ENCODE peak calls at places on chromosomes 6 and 20, in four cellular contexts. P is GM23248; H is effector memory CD4-positive, alpha-beta T cell; B is fibroblast of lung. Z is an unnamed sample.
A peak's percentile ranks its signal among the peaks of the same experiment; 100 is the strongest.

GRCh38 chr6:101401792-101402617 is 8.5 kb downstream of the GRIK2 start:
- DNase-seq in H (no peak), B (peak; percentile 20), P (peak; percentile 24), Z (no peak)

GRCh38 chr6:44076366-44077200 is 50.7 kb downstream of the MRPL14 start:
- DNase-seq in H (no peak), B (no peak), P (peak; percentile 51), Z (peak; percentile 57)

GRCh38 chr20:46970937-46971630 is 76.4 kb downstream of the EYA2 start:
- DNase-seq in B (peak; percentile 76), P (peak; percentile 86), H (no peak), Z (peak; percentile 45)

GRCh38 chr6:151436814-151437213 is 15.1 kb downstream of the RMND1 start:
- DNase-seq in P (peak; percentile 87), B (peak; percentile 67), H (no peak), Z (peak; percentile 62)

GRCh38 chr20:40897177-40897700 is 131.4 kb upstream of the TOP1 start:
- DNase-seq in B (no peak), P (peak; percentile 66), H (no peak), Z (peak; percentile 56)

GRCh38 chr6:132978685-132979084 is 164.3 kb downstream of the RPS12 start:
- DNase-seq in H (no peak), P (peak; percentile 15), B (no peak), Z (no peak)

GRCh38 chr6:163402616-163403015 is 11.9 kb upstream of the QKI start:
- DNase-seq in H (no peak), B (no peak), P (no peak), Z (no peak)

GRCh38 chr6:125346143-125346925 is 44.6 kb upstream of the HDDC2 start:
- DNase-seq in B (no peak), P (no peak), H (no peak), Z (peak; percentile 5)

GRCh38 chr6:141587482-141588266 is 545.1 kb upstream of the GJE1 start:
- DNase-seq in H (no peak), B (peak; percentile 77), P (peak; percentile 49), Z (no peak)

GRCh38 chr6:72894091-72894490 is 272.2 kb downstream of the KCNQ5 start:
- DNase-seq in H (no peak), B (peak; percentile 5), P (no peak), Z (no peak)

GRCh38 chr6:26156850-26157149 is 69.6 kb downstream of the HFE start:
- DNase-seq in B (no peak), P (no peak), H (no peak), Z (no peak)

DNA sequence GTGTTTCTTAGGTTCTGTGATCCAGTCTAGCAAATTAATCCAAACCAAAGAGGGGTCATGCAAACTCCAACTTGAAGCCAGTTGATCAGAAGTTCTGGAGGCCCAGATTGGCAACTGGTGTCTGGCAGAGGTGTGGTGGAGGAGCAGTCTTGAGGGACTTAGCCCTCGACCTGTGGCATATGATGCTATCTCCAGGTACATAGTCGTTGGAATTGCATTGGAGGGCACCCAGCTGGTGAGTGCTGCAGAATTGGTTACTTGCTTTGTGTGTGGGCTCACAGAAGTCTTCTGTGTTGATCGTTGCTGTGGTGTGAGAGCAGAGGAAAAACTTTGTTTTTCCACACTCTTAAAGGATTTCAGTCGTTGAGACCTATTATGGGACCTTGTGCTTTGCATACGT is 7.7 kb downstream of the PANK2 start:
- DNase-seq in P (no peak), H (no peak), B (no peak), Z (no peak)
- H3K4me1 ChIP-seq in P (peaks cover 84% of the 10 kb centered on the region), H (peaks cover 46% of the 10 kb centered on the region), B (peaks cover 11% of the 10 kb centered on the region), Z (peaks cover 28% of the 10 kb centered on the region)

DNA sequence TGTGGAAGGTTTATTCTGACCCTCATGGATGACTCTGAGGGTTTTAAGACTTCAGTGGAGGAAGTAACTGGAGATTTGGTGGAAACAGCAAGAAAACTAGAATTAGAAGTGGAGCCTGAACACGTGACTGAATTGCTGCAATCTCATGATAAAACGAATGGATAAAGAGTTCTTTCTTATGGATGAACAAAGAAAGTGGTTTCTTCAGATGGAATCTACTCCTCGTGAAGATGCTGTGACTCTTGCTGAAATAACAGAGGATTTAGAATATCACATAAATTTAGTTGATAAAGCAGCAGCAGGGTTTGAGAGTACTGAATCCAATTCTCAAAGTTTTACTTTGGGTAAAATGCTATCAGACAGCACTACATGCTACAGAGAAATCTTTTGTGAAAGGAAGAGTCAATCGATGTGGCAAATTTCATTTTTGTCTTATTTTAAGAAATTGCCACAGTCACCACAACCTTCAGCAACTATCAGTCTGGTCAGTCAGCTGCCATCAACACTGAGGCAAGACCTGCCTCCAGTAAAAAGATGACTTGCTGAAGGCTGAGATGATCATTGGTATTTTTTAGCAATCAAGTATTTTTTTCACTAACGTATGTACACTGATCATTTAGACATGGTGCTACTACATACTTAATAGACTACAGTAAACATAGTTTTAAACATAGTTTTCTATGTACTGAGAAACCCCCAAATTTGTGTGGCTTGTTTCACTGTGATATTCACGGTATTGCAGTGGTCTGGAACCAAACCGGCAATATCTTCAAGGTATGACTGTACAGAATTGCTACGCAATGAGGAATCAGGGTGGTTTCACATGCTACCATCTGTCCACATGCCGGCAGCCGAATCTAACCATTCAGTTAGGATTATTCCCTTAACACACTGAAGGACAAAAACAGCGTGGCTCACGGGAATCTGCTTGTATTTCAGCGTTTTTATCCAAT is 149.0 kb downstream of the MYB start:
- DNase-seq in P (no peak), H (no peak), B (peak; percentile 41), Z (no peak)
- H3K4me3 ChIP-seq in P (no peak overlapping the region), H (no peak overlapping the region), B (no peak overlapping the region), Z (no peak overlapping the region)

DNA sequence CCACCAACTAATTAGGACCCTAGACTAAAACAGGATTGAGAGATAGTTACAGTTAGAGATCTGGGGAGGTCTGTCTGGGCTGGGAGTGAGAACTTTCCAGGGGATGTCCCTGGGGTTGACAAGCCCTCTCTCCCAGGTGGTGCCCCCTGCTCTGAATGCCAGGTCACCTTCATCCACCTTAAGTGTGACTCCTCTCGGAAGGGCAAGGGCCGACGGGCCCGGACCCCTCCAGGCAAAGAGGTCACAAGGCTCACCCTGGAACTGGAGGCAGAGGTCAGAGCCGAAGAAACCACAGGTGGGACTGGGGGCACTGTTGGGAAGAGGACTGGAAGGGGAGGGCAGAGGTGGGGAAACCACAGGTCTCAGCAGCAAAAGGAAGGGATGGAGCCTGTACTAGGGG is 17.0 kb upstream of the ZNF76 start:
- DNase-seq in B (no peak), H (no peak), P (no peak), Z (no peak)
- H3K36me3 ChIP-seq in B (peaks cover 1% of the 10 kb centered on the region), H (no peaks in the 10 kb centered on the region), P (no peaks in the 10 kb centered on the region), Z (no peaks in the 10 kb centered on the region)

GRCh38 chr20:1373036-1373435 is 19.8 kb downstream of the FKBP1A start:
- DNase-seq in H (no peak), P (no peak), B (no peak), Z (no peak)
- H3K4me1 ChIP-seq in H (no peaks in the 10 kb centered on the region), P (peaks cover 62% of the 10 kb centered on the region), B (peaks cover 20% of the 10 kb centered on the region), Z (peaks cover 7% of the 10 kb centered on the region)

DNA sequence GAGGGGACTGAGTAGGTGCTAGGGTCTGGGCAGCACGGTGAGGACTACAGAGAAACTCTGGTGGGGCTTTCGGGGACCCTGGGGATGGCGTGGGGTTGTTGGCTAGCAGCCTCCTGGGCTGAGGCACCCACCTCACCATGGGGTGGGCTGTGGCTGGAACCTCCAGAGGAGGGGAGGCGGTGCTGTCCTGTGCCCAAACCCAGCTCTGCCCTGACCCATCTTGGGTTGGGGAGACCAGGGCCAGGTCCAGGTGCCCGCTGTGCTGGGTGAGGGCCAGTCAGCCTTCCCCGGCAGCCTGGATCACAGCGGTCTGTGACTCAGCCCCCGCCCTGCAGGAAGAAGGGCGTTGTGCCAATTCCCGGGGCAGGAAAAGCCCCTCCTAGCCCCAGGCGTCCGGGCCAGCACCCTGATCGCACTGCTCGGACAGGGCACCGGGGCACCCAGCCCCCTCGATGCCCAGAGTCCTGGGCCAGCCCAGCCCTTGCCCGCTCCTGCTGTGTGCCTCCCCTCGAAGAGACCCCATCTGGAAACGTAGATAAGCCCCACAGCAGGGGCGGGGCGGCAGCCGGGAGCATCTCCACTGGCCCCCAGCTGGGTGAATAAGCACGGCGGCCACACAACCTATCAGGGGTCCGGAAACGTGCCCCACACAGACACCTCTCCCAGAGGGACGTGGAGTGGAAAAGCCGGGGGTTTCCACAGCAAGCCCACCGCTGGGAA is 10.0 kb downstream of the LAMA5 start:
- DNase-seq in P (peak; percentile 90), B (peak; percentile 75), H (no peak), Z (no peak)
- H3K4me3 ChIP-seq in P (no peak overlapping the region), B (no peak overlapping the region), H (no peak overlapping the region), Z (no peak overlapping the region)

DNA sequence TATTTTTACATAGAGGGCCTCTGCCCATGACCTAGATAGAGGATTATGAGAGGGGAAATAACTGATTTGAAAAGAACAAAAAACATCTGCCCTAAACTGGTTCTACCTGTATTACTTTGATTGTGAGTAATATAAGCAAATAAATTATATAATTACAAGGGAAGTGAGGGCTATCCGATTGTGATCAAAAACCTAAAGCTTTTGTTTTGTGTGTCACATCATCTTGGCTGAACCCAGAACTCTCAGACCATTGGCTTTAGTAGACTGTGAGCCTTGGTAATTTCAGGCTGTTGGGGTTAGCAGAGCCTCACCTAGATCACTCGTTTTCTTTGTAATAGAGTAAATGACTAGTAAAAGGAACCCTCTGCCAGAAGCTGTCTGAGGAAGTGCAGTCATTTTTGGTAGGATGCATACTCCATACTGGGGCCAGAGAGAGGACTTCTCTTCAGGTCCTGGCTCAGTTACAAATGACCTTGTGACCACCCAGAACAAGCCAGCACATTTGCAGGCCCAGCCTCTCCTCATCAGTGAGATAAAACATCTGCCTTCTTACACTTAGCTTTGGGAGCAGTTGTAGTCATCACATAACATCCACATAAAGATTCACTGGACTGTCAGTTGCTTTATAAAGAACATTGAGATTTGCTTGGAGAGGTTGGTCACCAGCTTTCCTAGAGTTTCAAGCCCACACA is 13.5 kb downstream of the STK35 start:
- DNase-seq in B (peak; percentile 11), H (no peak), P (peak; percentile 9), Z (no peak)
- H3K36me3 ChIP-seq in B (peaks cover 8% of the 10 kb centered on the region), H (peaks cover 10% of the 10 kb centered on the region), P (peaks cover 16% of the 10 kb centered on the region), Z (peaks cover 36% of the 10 kb centered on the region)

GRCh38 chr20:49601153-49601924 is 33.4 kb upstream of the PTGIS start:
- DNase-seq in P (no peak), H (no peak), B (no peak), Z (no peak)

GRCh38 chr20:49599746-49600113 is 31.8 kb upstream of the PTGIS start:
- DNase-seq in H (no peak), B (no peak), P (no peak), Z (no peak)

GRCh38 chr20:49603209-49603627 is 35.3 kb upstream of the PTGIS start:
- DNase-seq in B (peak; percentile 56), H (no peak), P (peak; percentile 54), Z (no peak)

GRCh38 chr20:49597825-49598395 is 30.0 kb upstream of the PTGIS start:
- DNase-seq in B (no peak), H (no peak), P (no peak), Z (no peak)

DNA sequence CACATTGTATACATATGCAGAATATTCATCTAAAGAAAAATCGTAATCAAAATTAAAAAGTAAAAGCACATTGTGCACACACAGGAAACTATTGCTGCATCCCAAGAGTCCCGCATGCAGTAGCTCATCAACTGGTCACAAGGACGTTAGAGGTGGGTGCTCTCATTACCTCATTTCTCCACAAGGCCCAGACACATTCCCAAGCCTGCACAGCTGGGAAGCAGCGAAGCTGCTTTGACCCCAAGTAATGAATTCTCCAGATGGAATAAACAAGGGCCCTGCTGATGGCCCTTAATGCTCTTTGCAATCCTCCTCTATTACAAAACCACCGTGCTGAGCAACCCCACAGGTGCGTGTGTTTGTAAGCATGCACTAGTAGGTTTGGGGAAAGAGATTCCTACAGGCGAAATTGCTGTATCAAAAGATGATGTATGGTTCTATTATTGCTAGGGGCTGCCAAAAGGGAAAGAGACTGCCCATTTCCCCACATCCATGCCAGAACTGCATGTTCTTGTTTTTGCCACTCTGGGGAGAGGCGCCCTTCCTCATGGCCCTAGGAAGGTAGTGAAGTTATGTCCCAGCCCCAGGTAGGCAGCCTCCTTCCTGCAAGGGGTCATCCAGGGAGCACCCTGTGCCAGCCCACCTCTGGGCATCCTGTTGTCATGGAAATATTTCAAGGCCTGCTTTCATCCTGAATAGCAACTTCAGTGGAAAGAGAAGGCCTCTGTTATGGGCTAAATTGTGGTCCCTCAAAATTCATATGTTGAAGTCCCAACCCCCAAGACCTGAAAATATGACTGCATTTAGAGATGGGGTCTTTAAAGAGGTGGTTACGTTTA is 34.7 kb upstream of the PTGIS start:
- DNase-seq in B (no peak), P (no peak), H (no peak), Z (no peak)
- H3K4me1 ChIP-seq in B (no peaks in the 10 kb centered on the region), P (peaks cover 12% of the 10 kb centered on the region), H (no peaks in the 10 kb centered on the region), Z (no peaks in the 10 kb centered on the region)

Z was measured in A673.